ENCODE peak calls at places on chromosomes 4 and X, in six cellular contexts. K, N, Q, D, X and J are unnamed samples.

GRCh38 chrX:117335209-117335608 is 781.4 kb downstream of the KLHL13 start:
- DNase-seq in K (no peak), N (no peak), Q (no peak), D (no peak), X (no peak), J (no peak)

GRCh38 chrX:103554687-103555417 is 30.5 kb upstream of the TCEAL4 start:
- DNase-seq in K (peak; percentile 29), N (no peak), Q (no peak), D (no peak), X (peak; percentile 24), J (peak; percentile 23)

GRCh38 chr4:77917601-77918000 is 55.0 kb downstream of the MRPL1 start:
- DNase-seq in K (no peak), N (no peak), Q (no peak), D (no peak), X (no peak), J (no peak)

GRCh38 chrX:68139791-68140190 is 293.5 kb downstream of the OPHN1 start:
- DNase-seq in K (no peak), N (no peak), Q (no peak), D (no peak), X (peak; percentile 35), J (no peak)

GRCh38 chrX:134821370-134821769 is 163.1 kb upstream of the PLAC1 start:
- DNase-seq in K (no peak), N (peak; percentile 9), Q (no peak), D (no peak), X (peak; percentile 73), J (no peak)

GRCh38 chr4:73019462-73020047 is 50.0 kb downstream of the COX18 start:
- DNase-seq in K (peak; percentile 11), N (peak; percentile 34), Q (no peak), D (no peak), X (peak; percentile 47), J (no peak)

GRCh38 chrX:20265726-20266681 is 705 bp downstream of the RPS6KA3 start:
- DNase-seq in K (peak; percentile 8), N (no peak), Q (no peak), D (no peak), X (peak; percentile 12), J (peak; percentile 22)

GRCh38 chrX:134981910-134982309 is 8.9 kb upstream of the SMIM10 start:
- DNase-seq in K (no peak), N (no peak), Q (no peak), D (no peak), X (no peak), J (no peak)

GRCh38 chr4:118224239-118224829 is 128.5 kb downstream of the PRSS12 start:
- DNase-seq in K (no peak), N (peak; percentile 15), Q (no peak), D (no peak), X (peak; percentile 80), J (no peak)

GRCh38 chrX:31099536-31100090 is 27.8 kb upstream of the FTHL17 start:
- DNase-seq in K (no peak), N (no peak), Q (no peak), D (no peak), X (no peak), J (no peak)

GRCh38 chrX:9635368-9635767 is 130.3 kb downstream of the GPR143 start:
- DNase-seq in K (no peak), N (no peak), Q (no peak), D (no peak), X (no peak), J (no peak)

GRCh38 chr4:95091272-95091671 is 333.5 kb downstream of the BMPR1B start:
- DNase-seq in K (no peak), N (no peak), Q (no peak), D (no peak), X (peak; percentile 38), J (no peak)

GRCh38 chr4:879730-880079 is 52.4 kb downstream of the GAK start:
- DNase-seq in K (no peak), N (no peak), Q (no peak), D (no peak), X (no peak), J (peak; percentile 32)

GRCh38 chrX:97310373-97310772 is 426.7 kb downstream of the RPA4 start:
- DNase-seq in K (no peak), N (peak; percentile 7), Q (peak; percentile 29), D (no peak), X (peak; percentile 14), J (no peak)

GRCh38 chr4:7571736-7572135 is 137.0 kb upstream of the PSAPL1 start:
- DNase-seq in K (no peak), N (no peak), Q (no peak), D (no peak), X (no peak), J (no peak)

GRCh38 chr4:36280555-36280954 is 861 bp upstream of the DTHD1 start:
- DNase-seq in K (peak; percentile 7), N (no peak), Q (no peak), D (no peak), X (no peak), J (no peak)

GRCh38 chr4:70746179-70746839 is 24.5 kb downstream of the RUFY3 start:
- DNase-seq in K (no peak), N (no peak), Q (no peak), D (no peak), X (peak; percentile 70), J (no peak)

GRCh38 chr4:151049430-151049884 is 34.4 kb upstream of the LRBA start:
- DNase-seq in K (no peak), N (no peak), Q (peak; percentile 77), D (no peak), X (no peak), J (no peak)

GRCh38 chrX:150587585-150588503 is 19.4 kb downstream of the MTM1 start:
- DNase-seq in K (no peak), N (no peak), Q (no peak), D (no peak), X (no peak), J (peak; percentile 45)

GRCh38 chrX:31036895-31037294 is 34.9 kb downstream of the FTHL17 start:
- DNase-seq in K (peak; percentile 3), N (peak; percentile 5), Q (no peak), D (no peak), X (peak; percentile 42), J (no peak)

GRCh38 chr4:124203613-124204284 is 508.8 kb downstream of the ANKRD50 start:
- DNase-seq in K (no peak), N (no peak), Q (no peak), D (no peak), X (peak; percentile 85), J (no peak)

GRCh38 chr4:39732728-39733127 is 34.8 kb downstream of the UBE2K start:
- DNase-seq in K (no peak), N (peak; percentile 55), Q (no peak), D (no peak), X (peak; percentile 90), J (no peak)

DNA sequence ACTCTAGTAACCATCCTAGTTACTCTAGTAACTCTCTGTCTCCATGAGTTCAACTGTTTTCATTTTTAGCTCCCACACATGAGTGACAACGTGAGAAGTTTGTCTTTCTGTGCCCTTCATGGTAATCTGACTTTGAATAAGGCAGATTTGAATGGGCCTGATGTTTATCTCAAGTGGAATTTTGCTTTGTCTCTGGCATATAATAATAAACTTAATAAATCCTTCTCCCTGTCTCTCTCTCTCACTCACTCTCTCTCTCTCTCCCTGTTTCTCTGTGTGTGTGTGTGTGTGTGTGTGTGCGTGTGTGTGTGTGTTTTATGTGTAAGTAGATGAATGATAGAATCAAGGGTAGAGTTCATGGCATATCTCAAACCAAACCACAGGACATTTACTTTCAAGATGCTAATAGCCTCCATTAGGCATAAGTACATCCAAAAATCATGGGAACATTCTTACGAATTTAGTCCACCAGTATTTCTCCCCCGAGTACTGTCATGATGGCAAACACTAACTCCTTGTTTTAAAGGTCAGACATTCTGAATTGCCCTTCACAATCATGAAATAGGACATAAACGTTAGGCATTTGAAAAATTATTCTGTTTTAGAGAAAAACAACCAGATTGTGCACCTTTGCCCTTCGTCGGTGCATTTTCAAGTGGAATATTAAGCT is 193.1 kb downstream of the SPATA18 start:
- DNase-seq in K (no peak), N (no peak), Q (no peak), D (no peak), X (no peak), J (no peak)
- H3K27ac ChIP-seq in K (no peak overlapping the region), N (no peak overlapping the region), Q (no peak overlapping the region), D (no peak overlapping the region), X (no peak overlapping the region), J (no peak overlapping the region)

GRCh38 chr4:17810260-17811077 is at the start of the genes DCAF16 and NCAPG:
- DNase-seq in K (peak; percentile 99), N (peak; percentile 94), Q (peak; percentile 98), D (peak; percentile 96), X (peak; percentile 99), J (peak; percentile 99)
- TF ChIP-seq CTCF in K (no peak), N (no peak), Q (no peak), D (no peak), X (no peak), J (no peak)

DNA sequence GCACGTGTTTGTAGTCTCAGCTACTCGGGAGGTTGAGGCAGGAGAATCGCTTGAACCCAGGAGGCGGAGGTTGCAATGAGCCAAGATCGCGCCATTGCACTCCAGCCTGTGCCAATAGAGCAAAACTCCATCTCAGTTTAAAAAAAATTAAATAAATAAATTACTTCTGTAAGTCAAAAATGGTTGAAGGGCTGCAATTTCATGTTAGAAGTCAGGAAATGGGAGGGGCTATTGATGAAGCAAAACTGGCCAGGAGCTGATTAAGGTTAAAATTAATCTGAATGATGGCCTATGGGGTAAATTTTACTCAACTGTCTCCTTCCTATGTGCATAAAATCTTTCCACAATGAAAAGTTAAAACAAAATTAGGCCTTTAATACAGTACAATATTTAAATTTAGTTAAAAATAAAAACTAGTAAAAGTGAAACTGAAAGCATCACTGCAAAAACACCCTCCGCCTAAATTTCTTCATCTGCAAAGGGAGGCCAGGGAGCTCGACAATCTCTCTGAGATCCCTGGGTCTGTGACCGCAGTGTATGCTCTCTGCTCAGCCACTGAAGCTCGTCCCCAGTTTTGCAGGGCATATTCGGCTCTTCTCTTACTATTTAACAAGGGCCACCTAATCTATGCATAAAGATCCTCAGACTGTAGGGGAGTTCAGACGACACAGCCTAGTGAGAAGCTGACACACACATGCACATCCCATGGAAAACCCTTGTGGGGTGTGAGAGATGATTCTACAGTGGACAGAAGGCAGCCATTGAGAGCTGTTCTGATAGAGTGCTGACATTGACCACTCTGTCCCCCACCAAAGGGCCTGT is 57.2 kb downstream of the IRF2 start:
- DNase-seq in K (no peak), N (no peak), Q (no peak), D (no peak), X (peak; percentile 14), J (peak; percentile 26)
- H3K27ac ChIP-seq in K (peak overlapping the region; percentile 76), N (peak overlapping the region; percentile 91), Q (no peak overlapping the region), D (peak overlapping the region; percentile 54), X (peak overlapping the region; percentile 67), J (peak overlapping the region; percentile 78)

GRCh38 chr4:86791126-86791525 is 58.1 kb downstream of the SLC10A6 start:
- DNase-seq in K (no peak), N (no peak), Q (peak; percentile 53), D (no peak), X (no peak), J (no peak)
- TF ChIP-seq CTCF in K (no peak), N (no peak), Q (peak; percentile 42), D (no peak), X (no peak), J (no peak)